ENCODE peak calls at places on chromosome 5, in six cellular contexts. One of them, this sample, is unnamed.

GRCh38 chr5:53262348-53262970 is 152.9 kb upstream of the MOCS2 start:
- DNase-seq in A549: no peak
- DNase-seq in HepG2: peak; percentile 2
- DNase-seq in K562: peak; percentile 12
- DNase-seq in GM12878: no peak
- DNase-seq in endothelial cell of umbilical vein: peak; percentile 45
- DNase-seq in this sample: peak; percentile 14

GRCh38 chr5:137370096-137370495 is 129.0 kb downstream of the SPOCK1 start:
- DNase-seq in A549: no peak
- DNase-seq in HepG2: no peak
- DNase-seq in K562: no peak
- DNase-seq in GM12878: no peak
- DNase-seq in endothelial cell of umbilical vein: no peak
- DNase-seq in this sample: no peak

GRCh38 chr5:150278916-150279315 is 10.7 kb downstream of the CAMK2A start:
- DNase-seq in A549: no peak
- DNase-seq in HepG2: no peak
- DNase-seq in K562: no peak
- DNase-seq in GM12878: no peak
- DNase-seq in endothelial cell of umbilical vein: no peak
- DNase-seq in this sample: no peak

GRCh38 chr5:62494772-62495171 is 82.2 kb downstream of the IPO11 start:
- DNase-seq in A549: no peak
- DNase-seq in HepG2: no peak
- DNase-seq in K562: no peak
- DNase-seq in GM12878: no peak
- DNase-seq in endothelial cell of umbilical vein: no peak
- DNase-seq in this sample: peak; percentile 8

GRCh38 chr5:178150977-178151734 is 2.5 kb downstream of the NHP2 start:
- DNase-seq in A549: no peak
- DNase-seq in HepG2: no peak
- DNase-seq in K562: no peak
- DNase-seq in GM12878: no peak
- DNase-seq in endothelial cell of umbilical vein: no peak
- DNase-seq in this sample: no peak

GRCh38 chr5:160083012-160083436 is 36.2 kb downstream of the PWWP2A start:
- DNase-seq in A549: no peak
- DNase-seq in HepG2: no peak
- DNase-seq in K562: no peak
- DNase-seq in GM12878: no peak
- DNase-seq in endothelial cell of umbilical vein: peak; percentile 79
- DNase-seq in this sample: no peak

GRCh38 chr5:71786337-71787060 is 67.4 kb downstream of the CARTPT start:
- DNase-seq in A549: no peak
- DNase-seq in HepG2: no peak
- DNase-seq in K562: no peak
- DNase-seq in GM12878: no peak
- DNase-seq in endothelial cell of umbilical vein: no peak
- DNase-seq in this sample: no peak

GRCh38 chr5:147743686-147744332 is 38.7 kb downstream of the JAKMIP2 start:
- DNase-seq in A549: no peak
- DNase-seq in HepG2: no peak
- DNase-seq in K562: no peak
- DNase-seq in GM12878: no peak
- DNase-seq in endothelial cell of umbilical vein: no peak
- DNase-seq in this sample: no peak

GRCh38 chr5:56281489-56282163 is 48.5 kb upstream of the ANKRD55 start:
- DNase-seq in A549: no peak
- DNase-seq in HepG2: no peak
- DNase-seq in K562: no peak
- DNase-seq in GM12878: no peak
- DNase-seq in endothelial cell of umbilical vein: no peak
- DNase-seq in this sample: no peak

GRCh38 chr5:158640581-158640980 is 459.1 kb downstream of the EBF1 start:
- DNase-seq in A549: no peak
- DNase-seq in HepG2: no peak
- DNase-seq in K562: no peak
- DNase-seq in GM12878: no peak
- DNase-seq in endothelial cell of umbilical vein: no peak
- DNase-seq in this sample: peak; percentile 44

GRCh38 chr5:180343846-180344327 is 9.2 kb downstream of the GFPT2 start:
- DNase-seq in A549: no peak
- DNase-seq in HepG2: no peak
- DNase-seq in K562: no peak
- DNase-seq in GM12878: no peak
- DNase-seq in endothelial cell of umbilical vein: no peak
- DNase-seq in this sample: peak; percentile 51

GRCh38 chr5:149831492-149831891 is 101.4 kb downstream of the PPARGC1B start:
- DNase-seq in A549: peak; percentile 41
- DNase-seq in HepG2: no peak
- DNase-seq in K562: no peak
- DNase-seq in GM12878: peak; percentile 69
- DNase-seq in endothelial cell of umbilical vein: no peak
- DNase-seq in this sample: peak; percentile 25

GRCh38 chr5:67493676-67494075 is 297.1 kb upstream of the CD180 start:
- DNase-seq in A549: no peak
- DNase-seq in HepG2: peak; percentile 55
- DNase-seq in K562: no peak
- DNase-seq in GM12878: no peak
- DNase-seq in endothelial cell of umbilical vein: peak; percentile 21
- DNase-seq in this sample: peak; percentile 25

GRCh38 chr5:109411627-109412026 is 1.9 kb upstream of the PJA2 start:
- DNase-seq in A549: peak; percentile 15
- DNase-seq in HepG2: no peak
- DNase-seq in K562: peak; percentile 21
- DNase-seq in GM12878: no peak
- DNase-seq in endothelial cell of umbilical vein: peak; percentile 91
- DNase-seq in this sample: peak; percentile 50

DNA sequence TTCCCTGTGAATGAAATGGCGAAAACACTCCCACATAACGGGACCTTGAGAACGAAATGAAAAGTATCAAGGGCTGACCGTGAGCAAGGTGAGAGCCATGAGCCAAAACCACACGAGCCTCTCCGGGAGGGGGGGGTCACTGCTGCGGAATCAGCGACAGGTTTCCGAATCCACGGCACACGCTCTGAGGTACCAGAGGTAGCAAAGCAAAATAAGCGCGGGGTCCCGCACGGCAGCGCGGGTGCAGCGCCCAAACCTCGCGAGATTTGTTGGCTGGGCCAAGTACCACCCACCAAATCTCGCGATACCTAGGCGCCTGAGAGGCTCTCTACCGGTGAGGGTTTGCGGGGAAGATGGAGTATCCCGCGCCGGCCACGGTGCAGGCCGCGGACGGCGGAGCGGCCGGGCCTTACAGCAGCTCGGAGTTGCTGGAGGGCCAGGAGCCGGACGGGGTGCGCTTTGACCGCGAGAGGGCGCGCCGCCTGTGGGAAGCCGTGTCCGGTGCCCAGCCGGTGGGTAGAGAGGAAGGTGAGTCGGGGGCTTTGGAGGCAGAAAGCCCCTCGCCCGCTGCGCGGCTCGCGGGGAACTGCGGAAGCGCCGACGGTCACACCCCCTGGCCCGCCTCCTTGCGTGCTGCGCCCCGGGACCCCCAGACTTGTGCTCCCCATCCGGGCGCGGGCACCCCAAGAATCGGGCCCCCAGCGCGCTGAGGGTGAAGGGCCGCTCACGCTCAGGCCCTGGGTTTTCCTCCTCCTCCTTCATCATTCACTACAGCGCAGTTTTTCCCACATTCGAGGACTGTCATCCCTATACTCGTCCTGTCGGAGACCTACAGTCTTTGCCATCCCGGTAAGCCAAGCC is at the start of gene ZNF346:
- DNase-seq in A549: peak; percentile 100
- DNase-seq in HepG2: peak; percentile 90
- DNase-seq in K562: peak; percentile 95
- DNase-seq in GM12878: peak; percentile 65
- DNase-seq in endothelial cell of umbilical vein: peak; percentile 88
- DNase-seq in this sample: peak; percentile 92
- TF ChIP-seq POLR2A in A549: peak; percentile 79
- TF ChIP-seq POLR2A in HepG2: peak; percentile 85
- TF ChIP-seq POLR2A in K562: peak; percentile 91
- TF ChIP-seq POLR2A in GM12878: peak; percentile 94
- TF ChIP-seq POLR2A in endothelial cell of umbilical vein: peak; percentile 92
- TF ChIP-seq POLR2A in this sample: peak; percentile 79

GRCh38 chr5:74009502-74009901 is 383.5 kb downstream of the ARHGEF28 start:
- DNase-seq in A549: no peak
- DNase-seq in HepG2: no peak
- DNase-seq in K562: no peak
- DNase-seq in GM12878: no peak
- DNase-seq in endothelial cell of umbilical vein: no peak
- DNase-seq in this sample: no peak
- TF ChIP-seq MYC in A549: no peak
- TF ChIP-seq MYC in HepG2: no peak
- TF ChIP-seq MYC in K562: no peak
- TF ChIP-seq MYC in GM12878: no peak
- TF ChIP-seq MYC in endothelial cell of umbilical vein: no peak
- TF ChIP-seq MYC in this sample: no peak

DNA sequence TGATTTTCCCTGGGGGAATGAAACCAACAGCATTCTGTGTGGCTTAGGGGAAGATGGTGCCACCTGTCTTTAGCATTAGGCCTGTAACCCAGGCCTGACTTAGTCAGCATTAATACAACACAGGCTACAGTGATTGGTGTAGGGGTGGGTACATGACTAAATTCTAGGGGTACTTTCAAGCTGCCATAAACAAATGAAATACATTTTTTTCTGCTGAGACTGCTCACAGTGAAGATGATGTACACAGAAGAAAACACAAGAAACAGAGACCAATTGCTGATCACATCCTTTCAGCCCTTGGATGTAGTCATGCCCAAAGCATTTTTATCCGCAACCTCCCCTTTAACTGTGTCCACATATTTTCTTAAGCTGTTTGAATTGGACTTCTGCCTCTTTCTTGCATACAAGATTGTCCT is 527.2 kb downstream of the KCTD16 start:
- DNase-seq in A549: no peak
- DNase-seq in HepG2: no peak
- DNase-seq in K562: no peak
- DNase-seq in GM12878: no peak
- DNase-seq in endothelial cell of umbilical vein: peak; percentile 1
- DNase-seq in this sample: no peak
- TF ChIP-seq CTCF in A549: no peak
- TF ChIP-seq CTCF in HepG2: no peak
- TF ChIP-seq CTCF in K562: no peak
- TF ChIP-seq CTCF in GM12878: no peak
- TF ChIP-seq CTCF in endothelial cell of umbilical vein: no peak
- TF ChIP-seq CTCF in this sample: no peak

GRCh38 chr5:157514974-157515373 is 55.0 kb downstream of the NIPAL4 start:
- DNase-seq in A549: no peak
- DNase-seq in HepG2: no peak
- DNase-seq in K562: no peak
- DNase-seq in GM12878: no peak
- DNase-seq in endothelial cell of umbilical vein: no peak
- DNase-seq in this sample: no peak
- TF ChIP-seq POLR2A in A549: no peak
- TF ChIP-seq POLR2A in HepG2: no peak
- TF ChIP-seq POLR2A in K562: no peak
- TF ChIP-seq POLR2A in GM12878: no peak
- TF ChIP-seq POLR2A in endothelial cell of umbilical vein: no peak
- TF ChIP-seq POLR2A in this sample: no peak

GRCh38 chr5:7849531-7850240 is 1.2 kb downstream of the CFAP90 start:
- DNase-seq in A549: no peak
- DNase-seq in HepG2: peak; percentile 26
- DNase-seq in K562: no peak
- DNase-seq in GM12878: no peak
- DNase-seq in endothelial cell of umbilical vein: no peak
- DNase-seq in this sample: no peak
- TF ChIP-seq MYC in A549: no peak
- TF ChIP-seq MYC in HepG2: no peak
- TF ChIP-seq MYC in K562: no peak
- TF ChIP-seq MYC in GM12878: no peak
- TF ChIP-seq MYC in endothelial cell of umbilical vein: no peak
- TF ChIP-seq MYC in this sample: no peak

DNA sequence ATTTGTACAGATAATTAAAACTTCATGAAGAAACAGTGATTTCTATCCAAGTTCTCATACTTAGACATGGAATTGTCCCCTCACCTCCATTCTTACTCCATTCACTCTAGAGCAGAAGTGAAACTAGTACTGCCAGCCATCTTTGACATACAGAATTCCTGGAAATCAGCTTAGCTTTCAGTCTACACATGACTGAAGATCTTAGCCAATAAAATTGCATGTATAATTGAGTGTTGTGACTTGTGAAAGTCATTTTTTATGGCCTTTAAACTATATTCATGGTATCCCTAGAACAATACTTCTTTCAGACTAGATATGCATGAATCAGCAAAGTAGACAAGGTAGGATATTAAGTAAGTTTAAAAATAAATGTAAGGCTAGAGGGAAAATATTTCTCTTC is 705.2 kb upstream of the ZNF608 start:
- DNase-seq in A549: no peak
- DNase-seq in HepG2: no peak
- DNase-seq in K562: no peak
- DNase-seq in GM12878: no peak
- DNase-seq in endothelial cell of umbilical vein: no peak
- DNase-seq in this sample: no peak
- TF ChIP-seq CTCF in A549: no peak
- TF ChIP-seq CTCF in HepG2: no peak
- TF ChIP-seq CTCF in K562: no peak
- TF ChIP-seq CTCF in GM12878: no peak
- TF ChIP-seq CTCF in endothelial cell of umbilical vein: no peak
- TF ChIP-seq CTCF in this sample: no peak

GRCh38 chr5:169934990-169935389 is 45.3 kb downstream of the INSYN2B start:
- DNase-seq in A549: no peak
- DNase-seq in HepG2: no peak
- DNase-seq in K562: no peak
- DNase-seq in GM12878: no peak
- DNase-seq in endothelial cell of umbilical vein: no peak
- DNase-seq in this sample: no peak
- TF ChIP-seq POLR2A in A549: no peak
- TF ChIP-seq POLR2A in HepG2: no peak
- TF ChIP-seq POLR2A in K562: no peak
- TF ChIP-seq POLR2A in GM12878: no peak
- TF ChIP-seq POLR2A in endothelial cell of umbilical vein: no peak
- TF ChIP-seq POLR2A in this sample: no peak

GRCh38 chr5:83474170-83474796 is 2.7 kb downstream of the VCAN start:
- DNase-seq in A549: peak; percentile 61
- DNase-seq in HepG2: peak; percentile 30
- DNase-seq in K562: peak; percentile 79
- DNase-seq in GM12878: no peak
- DNase-seq in endothelial cell of umbilical vein: no peak
- DNase-seq in this sample: peak; percentile 66
- TF ChIP-seq MYC in A549: peak; percentile 91
- TF ChIP-seq MYC in HepG2: peak; percentile 56
- TF ChIP-seq MYC in K562: peak; percentile 84
- TF ChIP-seq MYC in GM12878: no peak
- TF ChIP-seq MYC in endothelial cell of umbilical vein: no peak
- TF ChIP-seq MYC in this sample: peak; percentile 63

DNA sequence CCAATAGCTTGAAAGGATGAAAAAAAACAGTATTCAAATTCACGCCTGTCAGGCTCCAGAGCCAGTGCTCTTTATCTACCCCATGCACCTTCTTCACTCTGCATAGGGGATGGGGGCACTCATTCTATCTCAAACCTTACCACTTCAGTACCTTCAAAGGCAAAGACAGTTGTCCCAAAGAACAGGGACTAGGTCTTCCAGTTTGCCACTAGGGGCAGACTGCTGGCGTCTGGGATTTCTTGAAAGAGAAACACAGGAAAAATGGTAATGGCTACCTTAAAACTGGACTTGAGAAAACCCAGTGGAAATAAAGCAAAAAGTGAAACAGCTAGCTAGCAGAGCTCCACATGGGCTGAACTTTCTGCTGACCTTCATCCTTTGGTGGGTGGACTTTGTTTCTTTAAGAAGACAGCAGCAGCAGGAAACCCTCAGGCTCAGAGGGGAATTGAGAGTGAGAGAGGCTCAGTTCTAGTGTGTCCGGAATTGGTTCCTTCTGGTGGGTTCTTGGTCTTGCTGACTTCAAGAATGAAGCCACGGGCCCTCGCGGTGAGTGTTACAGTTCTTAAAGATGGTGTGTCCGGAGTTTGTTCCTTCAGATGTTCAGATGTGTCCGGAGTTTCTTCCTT is 41.0 kb upstream of the SLC36A1 start:
- DNase-seq in A549: peak; percentile 41
- DNase-seq in HepG2: peak; percentile 33
- DNase-seq in K562: peak; percentile 19
- DNase-seq in GM12878: no peak
- DNase-seq in endothelial cell of umbilical vein: no peak
- DNase-seq in this sample: peak; percentile 12
- TF ChIP-seq CTCF in A549: peak; percentile 36
- TF ChIP-seq CTCF in HepG2: peak; percentile 40
- TF ChIP-seq CTCF in K562: peak; percentile 62
- TF ChIP-seq CTCF in GM12878: peak; percentile 24
- TF ChIP-seq CTCF in endothelial cell of umbilical vein: peak; percentile 38
- TF ChIP-seq CTCF in this sample: peak; percentile 61